ENCODE peak calls at places on chromosomes 4 and X, in five cellular contexts. One of them, this sample, is unnamed.

GRCh38 chrX:155747520-155747919 is 133.6 kb upstream of the VAMP7 start:
- DNase-seq in mucosa of gallbladder: peak; percentile 67
- DNase-seq in pons: no peak
- DNase-seq in NAMALWA: no peak
- DNase-seq in naive B cell: no peak
- DNase-seq in this sample: no peak

GRCh38 chrX:13834316-13834715 is 17.4 kb upstream of the GPM6B start:
- DNase-seq in mucosa of gallbladder: no peak
- DNase-seq in pons: no peak
- DNase-seq in NAMALWA: no peak
- DNase-seq in naive B cell: no peak
- DNase-seq in this sample: no peak

GRCh38 chrX:15576019-15576418 is 24.7 kb downstream of the ACE2 start:
- DNase-seq in mucosa of gallbladder: no peak
- DNase-seq in pons: no peak
- DNase-seq in NAMALWA: no peak
- DNase-seq in naive B cell: no peak
- DNase-seq in this sample: no peak

GRCh38 chrX:150694738-150695410 is 1.7 kb downstream of the MTMR1 start:
- DNase-seq in mucosa of gallbladder: no peak
- DNase-seq in pons: no peak
- DNase-seq in NAMALWA: peak; percentile 79
- DNase-seq in naive B cell: peak; percentile 49
- DNase-seq in this sample: peak; percentile 29

GRCh38 chrX:32673193-32673592 is 538.2 kb downstream of the DMD start:
- DNase-seq in mucosa of gallbladder: no peak
- DNase-seq in pons: peak; percentile 61
- DNase-seq in NAMALWA: peak; percentile 45
- DNase-seq in naive B cell: no peak
- DNase-seq in this sample: peak; percentile 0

GRCh38 chr4:102501176-102501634 is at the start of gene NFKB1:
- DNase-seq in mucosa of gallbladder: peak; percentile 68
- DNase-seq in pons: no peak
- DNase-seq in NAMALWA: peak; percentile 79
- DNase-seq in naive B cell: peak; percentile 90
- DNase-seq in this sample: peak; percentile 93

GRCh38 chr4:55742655-55743191 is 76.9 kb upstream of the EXOC1L start:
- DNase-seq in mucosa of gallbladder: no peak
- DNase-seq in pons: peak; percentile 1
- DNase-seq in NAMALWA: peak; percentile 6
- DNase-seq in naive B cell: no peak
- DNase-seq in this sample: no peak

GRCh38 chrX:82732861-82733260 is 775.2 kb upstream of the POU3F4 start:
- DNase-seq in mucosa of gallbladder: no peak
- DNase-seq in pons: no peak
- DNase-seq in NAMALWA: no peak
- DNase-seq in naive B cell: no peak
- DNase-seq in this sample: no peak

GRCh38 chr4:177405508-177405907 is 36.7 kb downstream of the AGA start:
- DNase-seq in mucosa of gallbladder: no peak
- DNase-seq in pons: no peak
- DNase-seq in NAMALWA: no peak
- DNase-seq in naive B cell: no peak
- DNase-seq in this sample: no peak

GRCh38 chrX:19382500-19383145 is 38.9 kb downstream of the PDHA1 start:
- DNase-seq in mucosa of gallbladder: peak; percentile 21
- DNase-seq in pons: peak; percentile 20
- DNase-seq in NAMALWA: peak; percentile 69
- DNase-seq in naive B cell: peak; percentile 3
- DNase-seq in this sample: peak; percentile 62

GRCh38 chr4:13548984-13549546 is 4.8 kb upstream of the NKX3-2 start:
- DNase-seq in mucosa of gallbladder: peak; percentile 80
- DNase-seq in pons: peak; percentile 63
- DNase-seq in NAMALWA: peak; percentile 88
- DNase-seq in naive B cell: peak; percentile 64
- DNase-seq in this sample: peak; percentile 93

GRCh38 chrX:47169273-47169672 is 24.3 kb downstream of the RBM10 start:
- DNase-seq in mucosa of gallbladder: no peak
- DNase-seq in pons: no peak
- DNase-seq in NAMALWA: no peak
- DNase-seq in naive B cell: no peak
- DNase-seq in this sample: no peak

This sample was measured in GM12865.